ENCODE peak calls at places on chromosomes 1 and 21, in four cellular contexts. C is uterus; T is CD8-positive, alpha-beta memory T cell; F is sigmoid colon. Z is an unnamed sample.

GRCh38 chr1:4309676-4310320 is 344.6 kb upstream of the AJAP1 start:
- DNase-seq in C (no peak), T (no peak), F (no peak), Z (no peak)

GRCh38 chr1:204134103-204134502 is 17.7 kb downstream of the ETNK2 start:
- DNase-seq in C (no peak), T (no peak), F (no peak), Z (no peak)

GRCh38 chr21:41933259-41934079 is 20.3 kb downstream of the C2CD2 start:
- DNase-seq in C (no peak), T (no peak), F (peak; percentile 78), Z (no peak)

GRCh38 chr1:54403808-54404261 is 2.4 kb downstream of the SSBP3 start:
- DNase-seq in C (no peak), T (no peak), F (no peak), Z (no peak)

GRCh38 chr1:164787834-164788231 is 228.8 kb downstream of the PBX1 start:
- DNase-seq in C (no peak), T (no peak), F (no peak), Z (no peak)

GRCh38 chr1:17217607-17218006 is 12.7 kb downstream of the PADI1 start:
- DNase-seq in C (no peak), T (no peak), F (no peak), Z (no peak)

GRCh38 chr1:19872190-19872589 is 10.0 kb upstream of the OTUD3 start:
- DNase-seq in C (no peak), T (no peak), F (no peak), Z (no peak)

GRCh38 chr1:205648212-205648910 is 16.6 kb upstream of the ELK4 start:
- DNase-seq in C (no peak), T (no peak), F (no peak), Z (no peak)

GRCh38 chr21:34974162-34974981 is 74.7 kb downstream of the RUNX1 start:
- DNase-seq in C (no peak), T (peak; percentile 76), F (no peak), Z (no peak)

GRCh38 chr1:174448964-174449363 is 1.2 kb downstream of the GPR52 start:
- DNase-seq in C (no peak), T (no peak), F (no peak), Z (no peak)

GRCh38 chr1:151513626-151514101 is 2.5 kb downstream of the CGN start:
- DNase-seq in C (no peak), T (no peak), F (peak; percentile 24), Z (no peak)

GRCh38 chr1:45643978-45644377 is 20.1 kb upstream of the CCDC17 start:
- DNase-seq in C (no peak), T (no peak), F (no peak), Z (no peak)

GRCh38 chr1:203630697-203631096 is 4.1 kb downstream of the ATP2B4 start:
- DNase-seq in C (no peak), T (no peak), F (peak; percentile 70), Z (no peak)

GRCh38 chr1:59071289-59071688 is 225.6 kb upstream of the FGGY start:
- DNase-seq in C (no peak), T (peak; percentile 17), F (no peak), Z (no peak)

GRCh38 chr1:181057079-181057478 is 23.3 kb downstream of the MR1 start:
- DNase-seq in C (no peak), T (no peak), F (no peak), Z (no peak)

GRCh38 chr1:78003882-78004718 is 639 bp upstream of the DNAJB4 start:
- DNase-seq in C (peak; percentile 42), T (no peak), F (peak; percentile 75), Z (no peak)

GRCh38 chr1:5297199-5297877 is 642.9 kb downstream of the AJAP1 start:
- DNase-seq in C (peak; percentile 17), T (no peak), F (peak; percentile 72), Z (peak; percentile 54)

GRCh38 chr1:40701684-40702083 is 10.2 kb downstream of the NFYC start:
- DNase-seq in C (no peak), T (no peak), F (no peak), Z (no peak)

GRCh38 chr1:62435231-62436038 is 1.4 kb upstream of the USP1 start:
- DNase-seq in C (no peak), T (no peak), F (peak; percentile 69), Z (no peak)

GRCh38 chr1:225712391-225712790 is 59.5 kb upstream of the ENAH start:
- DNase-seq in C (no peak), T (no peak), F (no peak), Z (no peak)

GRCh38 chr1:168498159-168498609 is 45.6 kb downstream of the XCL2 start:
- DNase-seq in C (no peak), T (no peak), F (peak; percentile 72), Z (no peak)

GRCh38 chr1:19359357-19359756 is 47.2 kb downstream of the SLC66A1 start:
- DNase-seq in C (no peak), T (no peak), F (no peak), Z (no peak)

GRCh38 chr1:224430511-224431113 is 4.0 kb downstream of the WDR26 start:
- DNase-seq in C (no peak), T (peak; percentile 53), F (no peak), Z (no peak)
- H3K27ac ChIP-seq in C (peak overlapping the region; percentile 23), T (peak overlapping the region; percentile 60), F (peak overlapping the region; percentile 97), Z (no peak overlapping the region)

DNA sequence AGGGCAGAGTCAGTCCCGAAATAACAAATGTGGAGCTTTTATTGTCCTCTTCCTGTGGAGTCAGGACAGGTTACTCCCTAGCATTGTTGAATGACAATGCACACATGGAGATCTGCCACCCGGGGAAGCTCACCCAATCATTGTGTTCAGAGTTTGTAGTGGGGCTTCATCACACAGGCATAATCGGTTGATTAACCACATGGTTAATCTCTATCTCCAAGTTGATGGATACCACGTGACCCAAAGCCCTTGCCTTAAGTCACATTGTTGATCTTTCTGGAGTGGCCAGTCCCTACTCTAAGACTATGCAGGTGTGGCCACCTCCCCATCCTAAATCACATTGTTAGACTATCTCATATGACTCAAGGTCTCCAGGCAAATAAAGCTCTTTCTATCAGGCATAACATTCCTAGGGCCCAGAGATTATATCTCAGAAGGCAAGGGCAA is 2.6 kb upstream of the C1orf141 start:
- DNase-seq in C (no peak), T (no peak), F (no peak), Z (no peak)
- H3K27ac ChIP-seq in C (no peak overlapping the region), T (no peak overlapping the region), F (no peak overlapping the region), Z (no peak overlapping the region)

GRCh38 chr1:21337931-21338567 is 47.8 kb upstream of the ECE1 start:
- DNase-seq in C (peak; percentile 91), T (no peak), F (peak; percentile 98), Z (no peak)
- H3K27ac ChIP-seq in C (peak overlapping the region; percentile 91), T (no peak overlapping the region), F (peak overlapping the region; percentile 96), Z (peak overlapping the region; percentile 73)

GRCh38 chr1:10979483-10979920 is 33.0 kb upstream of the TARDBP start:
- DNase-seq in C (no peak), T (no peak), F (peak; percentile 82), Z (peak; percentile 81)

GRCh38 chr1:10978719-10979118 is 33.7 kb upstream of the TARDBP start:
- DNase-seq in C (no peak), T (no peak), F (no peak), Z (no peak)

GRCh38 chr1:10975567-10976326 is 36.7 kb upstream of the TARDBP start:
- DNase-seq in C (peak; percentile 36), T (no peak), F (peak; percentile 83), Z (no peak)

GRCh38 chr1:10980841-10981727 is 31.4 kb upstream of the TARDBP start:
- DNase-seq in C (no peak), T (no peak), F (peak; percentile 79), Z (peak; percentile 75)

DNA sequence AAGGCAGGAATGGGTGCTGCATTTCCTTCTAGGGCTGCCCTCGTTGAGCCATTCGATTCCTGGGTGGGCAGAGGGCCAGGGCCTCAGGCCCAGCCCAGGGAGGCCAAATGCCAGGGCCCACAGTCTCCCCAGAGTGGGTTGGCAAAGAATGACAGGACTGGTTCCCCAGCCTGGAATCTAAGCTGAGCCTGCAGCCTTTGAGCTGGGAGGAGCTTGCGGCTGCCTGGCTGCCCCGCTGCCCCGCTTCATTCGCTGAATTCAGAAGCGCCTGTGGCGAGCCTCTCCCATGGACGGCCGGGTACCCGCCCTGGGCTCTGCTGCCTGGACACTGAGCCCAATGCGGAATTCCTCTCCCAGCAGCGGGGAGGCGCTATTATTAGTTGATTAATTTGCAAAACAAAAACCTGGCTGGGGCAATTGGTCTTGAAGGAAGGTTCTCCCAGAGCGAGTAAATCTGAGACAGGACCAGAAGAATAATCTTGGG is 32.3 kb upstream of the TARDBP start:
- DNase-seq in C (peak; percentile 44), T (no peak), F (peak; percentile 91), Z (peak; percentile 82)
- H3K27ac ChIP-seq in C (no peak overlapping the region), T (no peak overlapping the region), F (peak overlapping the region; percentile 80), Z (peak overlapping the region; percentile 89)

GRCh38 chr1:8218351-8219092 is 99.4 kb upstream of the SLC45A1 start:
- DNase-seq in C (no peak), T (no peak), F (no peak), Z (no peak)

GRCh38 chr1:8216005-8216404 is 101.9 kb upstream of the SLC45A1 start:
- DNase-seq in C (no peak), T (no peak), F (no peak), Z (no peak)

GRCh38 chr1:8217011-8217711 is 100.8 kb upstream of the SLC45A1 start:
- DNase-seq in C (peak; percentile 61), T (peak; percentile 11), F (peak; percentile 75), Z (no peak)

GRCh38 chr1:8219530-8219929 is 98.4 kb upstream of the SLC45A1 start:
- DNase-seq in C (no peak), T (no peak), F (no peak), Z (no peak)

DNA sequence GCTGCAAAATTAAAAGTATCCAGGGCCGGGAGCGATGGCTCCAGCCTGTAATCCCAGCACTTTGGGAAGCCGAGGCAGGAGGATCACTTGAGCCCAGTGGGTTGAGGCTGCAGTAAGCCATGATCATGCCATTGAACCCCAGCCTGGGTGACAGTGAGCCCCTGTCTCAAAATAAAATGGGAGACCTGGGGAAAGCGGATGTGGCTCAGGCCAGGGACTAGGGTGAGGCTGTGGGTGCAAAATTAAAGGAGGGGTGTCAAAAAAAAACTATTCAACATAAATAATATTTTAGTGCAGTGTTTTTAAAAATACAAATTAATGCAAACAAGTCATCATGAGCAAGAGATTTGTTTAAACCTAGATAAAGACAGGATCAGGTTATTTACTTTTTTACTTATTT is 100.1 kb upstream of the SLC45A1 start:
- DNase-seq in C (no peak), T (no peak), F (no peak), Z (no peak)
- H3K27ac ChIP-seq in C (peak overlapping the region; percentile 77), T (no peak overlapping the region), F (peak overlapping the region; percentile 74), Z (no peak overlapping the region)

GRCh38 chr21:44505673-44506278 is 34.2 kb downstream of the KRTAP10-1 start:
- DNase-seq in C (no peak), T (no peak), F (no peak), Z (no peak)

GRCh38 chr21:44502559-44502958 is 37.4 kb downstream of the KRTAP10-1 start:
- DNase-seq in C (no peak), T (no peak), F (no peak), Z (no peak)

GRCh38 chr21:44500111-44500510 is 39.9 kb downstream of the KRTAP10-1 start:
- DNase-seq in C (no peak), T (no peak), F (no peak), Z (no peak)

GRCh38 chr21:44506279-44507255 is 33.4 kb downstream of the KRTAP10-1 start:
- DNase-seq in C (no peak), T (no peak), F (no peak), Z (no peak)

DNA sequence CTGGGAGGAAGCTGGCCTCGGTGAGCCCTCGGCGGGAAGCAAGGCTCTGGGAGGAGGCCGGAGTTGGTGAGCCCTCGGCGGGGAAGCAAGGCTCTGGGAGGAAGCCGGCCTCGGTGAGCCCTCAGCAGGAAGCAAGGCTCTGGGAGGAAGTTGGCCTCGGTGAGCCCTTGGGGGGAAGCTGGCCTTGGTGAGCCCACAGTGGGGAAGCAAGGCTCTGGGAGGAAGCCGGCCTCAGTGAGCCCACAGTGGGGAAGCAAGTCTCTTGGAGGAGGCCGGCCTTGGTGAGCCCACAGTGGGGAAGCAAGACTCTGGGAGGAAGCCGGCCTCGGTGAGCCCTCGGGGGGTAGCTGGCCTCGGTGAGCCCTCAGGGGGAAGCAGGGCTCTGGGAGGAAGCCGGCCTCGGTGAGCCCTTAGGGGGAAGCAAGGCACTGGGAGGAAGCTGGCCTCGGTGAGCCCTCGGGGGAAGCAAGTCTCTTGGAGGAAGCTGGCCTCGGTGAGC is 36.0 kb downstream of the KRTAP10-1 start:
- DNase-seq in C (no peak), T (no peak), F (no peak), Z (no peak)
- H3K27ac ChIP-seq in C (no peak overlapping the region), T (no peak overlapping the region), F (no peak overlapping the region), Z (no peak overlapping the region)